ENCODE peak calls at places on chromosomes 12 and 14, in four cellular contexts. M is H1, R is mesendoderm, B is IMR-90. C is an unnamed sample.

GRCh38 chr12:98174410-98174809 is 341.0 kb upstream of the TMPO start:
- DNase-seq in M (no peak), R (no peak), B (no peak), C (no peak)

GRCh38 chr12:91965781-91966180 is 179.9 kb downstream of the BTG1 start:
- DNase-seq in M (no peak), R (no peak), B (no peak), C (no peak)

GRCh38 chr12:116861331-116861730 is 19.9 kb downstream of the HRK start:
- DNase-seq in M (no peak), R (peak), B (peak), C (peak)

GRCh38 chr12:25495336-25496097 is 57.6 kb downstream of the LMNTD1 start:
- DNase-seq in M (no peak), R (peak), B (peak), C (no peak)

GRCh38 chr14:38022775-38023174 is 184.9 kb upstream of the SSTR1 start:
- DNase-seq in M (no peak), R (no peak), B (no peak), C (no peak)

GRCh38 chr14:105092912-105093425 is 27.7 kb upstream of the GPR132 start:
- DNase-seq in M (no peak), R (no peak), B (peak), C (peak)

GRCh38 chr14:92135269-92135668 is 13.5 kb downstream of the CPSF2 start:
- DNase-seq in M (no peak), R (peak), B (peak), C (no peak)

GRCh38 chr12:125418902-125419564 is 353.8 kb downstream of the AACS start:
- DNase-seq in M (no peak), R (no peak), B (no peak), C (no peak)

GRCh38 chr12:71746983-71747611 is 7.6 kb upstream of the RAB21 start:
- DNase-seq in M (no peak), R (peak), B (peak), C (peak)

GRCh38 chr12:27472604-27473003 is 26.1 kb downstream of the SMCO2 start:
- DNase-seq in M (no peak), R (no peak), B (no peak), C (no peak)

GRCh38 chr12:27500546-27500945 is 23.5 kb upstream of the PPFIBP1 start:
- DNase-seq in M (no peak), R (no peak), B (no peak), C (no peak)

DNA sequence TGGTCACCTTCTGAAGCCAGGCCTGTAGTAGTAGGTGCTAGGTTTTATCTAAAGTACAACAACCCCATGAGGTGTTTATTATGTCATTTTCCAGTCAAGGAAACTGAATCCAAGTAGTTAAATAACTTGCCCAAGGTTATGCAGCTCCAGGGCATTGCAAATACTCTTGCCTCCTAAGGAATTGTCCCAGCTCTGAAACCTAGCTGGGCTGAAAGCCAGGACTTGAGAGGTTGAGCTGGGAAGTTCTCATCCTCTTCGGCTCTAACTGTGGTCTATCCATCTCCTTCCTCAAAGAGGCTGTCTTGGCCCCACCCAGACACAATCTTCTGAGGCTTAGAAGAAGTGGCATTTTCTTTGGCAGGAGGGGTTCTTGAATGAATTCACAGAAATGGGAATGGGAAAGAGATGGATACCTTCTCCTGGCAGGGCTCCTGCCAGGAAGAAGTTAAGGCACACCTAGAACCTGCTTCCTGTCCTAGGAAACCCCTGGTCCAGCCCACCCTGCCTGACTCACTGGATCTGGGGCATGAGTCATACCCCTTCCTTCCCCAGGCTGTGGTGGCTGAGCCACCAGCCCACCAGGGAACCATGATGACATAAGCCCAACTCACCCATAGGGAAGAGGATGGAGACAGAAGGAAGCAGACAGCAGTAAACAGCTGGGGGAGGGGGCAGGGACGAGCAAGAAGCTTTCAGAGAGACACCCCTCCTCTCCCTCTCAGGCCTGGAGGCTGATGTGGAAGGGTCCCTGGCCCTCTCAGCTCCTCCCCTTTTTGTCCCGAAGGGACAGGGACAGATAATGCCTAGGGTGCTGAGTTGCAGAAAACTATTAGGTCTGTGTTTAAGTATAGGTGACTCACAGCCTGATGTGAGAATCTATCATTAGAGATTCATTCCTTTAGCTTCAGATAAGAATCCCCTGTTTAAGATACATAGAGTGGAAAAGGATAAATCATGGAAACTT is 2.1 kb upstream of the PLEK2 start:
- DNase-seq in M (peak), R (peak), B (peak), C (no peak)
- H3K4me2 ChIP-seq in M (no peak), R (no peak), B (peak), C (no peak)

DNA sequence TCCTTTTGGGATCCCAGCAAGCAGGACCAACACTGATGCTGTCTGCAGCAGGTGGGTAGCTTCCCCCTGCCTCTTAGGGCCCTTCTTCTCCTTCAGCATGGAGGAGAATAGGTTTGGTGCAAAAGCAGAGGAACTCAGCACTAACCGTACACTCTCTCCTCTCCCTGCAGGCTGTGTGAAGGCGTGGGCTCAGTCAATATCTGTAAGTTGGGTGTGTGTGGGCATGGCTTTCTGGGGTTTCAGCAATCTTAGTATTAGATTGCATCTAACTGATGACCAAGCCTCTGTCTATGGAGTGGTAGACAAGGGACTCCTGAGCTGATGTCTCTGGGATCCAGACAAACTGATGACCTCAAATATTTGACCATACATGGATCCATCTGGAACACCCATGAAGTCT is 14.3 kb downstream of the KRT85 start:
- DNase-seq in M (no peak), R (no peak), B (no peak), C (no peak)
- H4K5ac ChIP-seq in M (no peak), R (no peak), B (no peak), C (no peak)

DNA sequence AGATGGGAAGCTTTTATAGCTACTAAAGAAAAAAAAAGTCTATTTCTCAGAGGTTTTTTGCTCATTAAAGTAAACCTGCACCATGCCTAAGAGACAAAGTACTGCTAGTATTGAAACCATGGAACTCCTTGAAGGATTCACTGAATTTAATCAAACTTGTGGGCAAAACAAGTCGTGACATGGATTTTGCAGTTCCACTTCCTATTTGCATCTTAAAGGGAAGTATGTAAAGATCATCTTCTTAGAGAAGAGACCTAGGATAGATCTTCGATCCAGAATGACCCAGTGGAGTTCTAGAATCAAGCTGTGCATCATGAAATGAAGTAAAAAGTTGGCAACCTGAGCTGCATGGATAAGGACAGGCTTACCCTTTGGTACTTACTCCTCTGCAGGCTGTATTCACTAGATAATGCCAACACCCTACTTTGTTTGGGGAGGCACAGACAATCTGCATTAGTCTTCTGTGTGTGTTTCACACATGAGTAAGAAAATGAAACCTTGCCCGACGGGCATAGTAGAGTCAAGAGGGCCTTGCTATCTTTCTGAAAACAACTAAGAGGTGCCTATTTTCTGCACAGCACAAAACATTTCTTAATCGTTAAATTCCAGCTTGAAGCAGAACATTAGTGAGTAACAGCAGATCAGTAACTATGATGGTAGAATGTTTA is 1.9 kb downstream of the GNG2 start:
- DNase-seq in M (no peak), R (no peak), B (peak), C (no peak)
- H3K4me2 ChIP-seq in M (no peak), R (no peak), B (peak), C (no peak)

GRCh38 chr14:81437226-81437625 is 37.1 kb upstream of the STON2 start:
- DNase-seq in M (no peak), R (no peak), B (no peak), C (no peak)
- H4K5ac ChIP-seq in M (no peak), R (no peak), B (no peak), C (no peak)